ENCODE peak calls at places on chromosome 6, in five cellular contexts. R, T, D, C and F are unnamed samples.

GRCh38 chr6:156582509-156582992 is 194.6 kb upstream of the ARID1B start:
- DNase-seq in D (no peak), R (no peak), C (no peak), T (no peak), F (no peak)

GRCh38 chr6:158323561-158323958 is 11.3 kb downstream of the TULP4 start:
- DNase-seq in R (no peak), D (peak), C (no peak), T (no peak), F (no peak)

GRCh38 chr6:134117409-134117808 is 65.0 kb upstream of the SLC2A12 start:
- DNase-seq in C (peak), D (no peak), R (no peak), T (no peak), F (no peak)

GRCh38 chr6:5175195-5175594 is 85.6 kb downstream of the LYRM4 start:
- DNase-seq in R (no peak), C (no peak), D (no peak), T (no peak), F (no peak)

GRCh38 chr6:26163733-26164505 is 76.7 kb downstream of the HFE start:
- DNase-seq in C (no peak), T (no peak), R (no peak), D (no peak), F (no peak)

GRCh38 chr6:168527451-168528210 is 86.6 kb downstream of the SMOC2 start:
- DNase-seq in D (no peak), R (no peak), T (no peak), C (no peak), F (peak)

GRCh38 chr6:127298475-127298874 is 31.8 kb downstream of the RNF146 start:
- DNase-seq in D (no peak), C (no peak), T (no peak), R (no peak), F (peak)

GRCh38 chr6:85660181-85660611 is 17.5 kb upstream of the SYNCRIP start:
- DNase-seq in R (peak), C (peak), D (no peak), T (no peak), F (peak)

DNA sequence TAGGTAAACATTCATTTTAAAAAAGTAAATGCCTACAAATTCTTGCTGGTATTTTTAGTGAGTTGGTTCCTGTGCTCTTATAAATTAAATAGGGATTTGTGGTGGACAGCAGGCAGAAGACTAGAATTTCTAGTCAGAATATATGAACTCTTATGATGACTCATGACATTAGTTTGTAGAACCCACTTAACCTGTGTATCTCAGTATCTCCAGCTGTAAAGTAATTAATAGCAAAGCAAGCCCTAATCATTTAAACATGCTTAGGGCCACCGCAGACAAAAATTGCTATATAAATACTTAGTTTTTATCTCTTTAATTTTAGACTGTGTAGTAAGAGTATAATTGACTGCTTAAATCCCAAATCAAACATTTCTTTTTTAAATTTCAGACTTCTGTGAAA is 2.4 kb downstream of the FAM135A start:
- DNase-seq in D (no peak), R (no peak), C (peak), T (no peak), F (no peak)
- H3K4me3 ChIP-seq in D (no peak), R (no peak), C (no peak), T (no peak), F (no peak)

DNA sequence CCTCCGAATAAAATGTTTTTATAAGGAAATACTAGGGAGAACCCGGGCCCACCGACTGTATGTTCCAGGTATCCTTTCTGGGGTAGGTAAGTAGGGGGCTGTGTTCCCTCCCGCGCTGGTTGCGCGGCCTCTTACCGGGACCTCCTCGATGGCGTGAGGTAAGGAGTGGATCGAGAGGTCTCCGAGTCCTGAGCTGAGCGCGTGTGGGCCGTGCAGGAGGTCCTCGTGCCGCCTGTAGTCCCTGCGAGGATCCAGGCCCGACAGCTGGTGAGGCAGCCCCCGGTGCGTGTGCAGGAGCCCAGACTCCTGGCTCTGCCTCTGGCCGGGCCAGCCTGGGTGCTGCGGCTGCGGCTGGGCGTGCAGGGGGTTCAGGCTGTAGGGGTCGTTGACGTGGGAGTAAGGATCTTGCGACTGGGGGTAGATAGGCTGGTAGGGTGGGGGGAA is 5.1 kb downstream of the TFAP2A start:
- DNase-seq in C (peak), R (peak), T (no peak), D (no peak), F (no peak)
- H3K4me3 ChIP-seq in C (no peak), R (peak), T (no peak), D (no peak), F (peak)

DNA sequence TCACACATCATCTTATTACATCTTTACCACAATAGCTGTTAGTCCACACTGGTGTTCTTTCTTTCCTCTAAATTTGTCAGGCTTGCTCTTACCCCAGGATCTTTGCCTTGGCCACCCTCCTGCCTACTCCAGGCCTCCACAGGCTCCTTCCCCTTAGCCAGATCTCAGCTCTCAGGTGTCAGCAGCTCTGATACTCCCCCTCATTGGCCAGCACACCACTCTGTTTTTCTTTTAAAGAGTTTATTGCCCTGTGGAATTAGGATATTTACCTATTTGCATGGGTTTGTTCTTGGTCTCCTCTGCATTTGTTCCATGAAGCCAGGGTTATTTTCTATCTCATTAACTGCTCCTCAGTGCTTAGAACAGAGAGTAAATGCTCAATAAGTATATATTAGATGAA is 36.7 kb downstream of the GCNT2 start:
- DNase-seq in C (no peak), R (no peak), D (no peak), T (no peak), F (no peak)
- H3K4me3 ChIP-seq in C (no peak), R (no peak), D (no peak), T (no peak), F (no peak)

DNA sequence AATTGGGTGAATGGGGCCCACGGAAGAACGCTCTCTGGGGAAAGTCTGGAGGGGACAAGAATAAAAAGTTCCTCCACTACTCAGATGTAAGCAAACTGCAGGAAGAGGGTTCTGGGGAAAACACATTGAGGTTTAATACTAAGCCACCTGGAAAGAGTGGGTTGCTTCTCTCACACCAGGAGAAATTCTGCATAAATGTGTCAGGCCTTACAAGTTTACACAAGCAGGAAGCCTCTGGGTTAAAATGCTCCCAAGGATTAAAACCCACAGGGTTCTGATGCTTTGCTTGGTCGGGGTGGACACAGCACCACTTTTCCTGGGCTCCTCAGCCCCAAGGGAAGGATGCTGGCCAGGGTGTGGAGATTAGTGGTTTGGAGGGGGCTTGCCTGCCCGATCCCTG is 122.1 kb upstream of the SLC22A23 start:
- DNase-seq in D (no peak), C (no peak), R (no peak), T (no peak), F (no peak)
- H3K4me3 ChIP-seq in D (no peak), C (no peak), R (no peak), T (no peak), F (no peak)

GRCh38 chr6:79079425-79080130 is 1.5 kb upstream of the PHIP start:
- DNase-seq in D (no peak), T (no peak), C (peak), R (no peak), F (peak)
- H3K4me3 ChIP-seq in D (peak), T (peak), C (peak), R (peak), F (peak)

DNA sequence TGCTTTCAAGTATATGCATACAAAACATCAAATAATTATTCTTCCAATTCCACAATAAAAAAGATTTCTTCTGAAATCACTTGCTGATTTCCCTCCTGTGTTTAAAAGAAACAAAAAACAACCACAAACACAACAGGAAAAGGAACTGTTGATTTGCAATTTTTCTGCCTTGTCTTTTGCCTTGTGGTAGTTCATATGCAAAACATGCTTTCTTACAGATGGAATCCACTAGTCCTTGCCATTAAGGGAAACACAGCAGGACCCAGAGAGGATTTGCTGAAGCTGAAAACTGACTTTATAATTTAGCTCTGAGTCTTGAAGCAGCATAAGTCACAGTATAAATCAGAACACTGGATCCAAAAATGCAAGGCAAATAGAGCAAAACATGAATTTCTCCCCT is 328.7 kb downstream of the PHF3 start:
- DNase-seq in T (no peak), R (no peak), D (no peak), C (no peak), F (no peak)
- H3K4me3 ChIP-seq in T (no peak), R (no peak), D (no peak), C (no peak), F (no peak)

GRCh38 chr6:137492289-137492688 is 1.9 kb downstream of the OLIG3 start:
- DNase-seq in R (no peak), D (no peak), T (no peak), C (no peak), F (no peak)

GRCh38 chr6:137493218-137494038 is 766 bp downstream of the OLIG3 start:
- DNase-seq in T (no peak), C (no peak), D (peak), R (no peak), F (no peak)

GRCh38 chr6:137491478-137491877 is 2.7 kb downstream of the OLIG3 start:
- DNase-seq in T (no peak), C (no peak), D (no peak), R (no peak), F (no peak)

GRCh38 chr6:137494281-137494966 is at the start of gene OLIG3:
- DNase-seq in R (no peak), T (no peak), D (peak), C (no peak), F (no peak)

DNA sequence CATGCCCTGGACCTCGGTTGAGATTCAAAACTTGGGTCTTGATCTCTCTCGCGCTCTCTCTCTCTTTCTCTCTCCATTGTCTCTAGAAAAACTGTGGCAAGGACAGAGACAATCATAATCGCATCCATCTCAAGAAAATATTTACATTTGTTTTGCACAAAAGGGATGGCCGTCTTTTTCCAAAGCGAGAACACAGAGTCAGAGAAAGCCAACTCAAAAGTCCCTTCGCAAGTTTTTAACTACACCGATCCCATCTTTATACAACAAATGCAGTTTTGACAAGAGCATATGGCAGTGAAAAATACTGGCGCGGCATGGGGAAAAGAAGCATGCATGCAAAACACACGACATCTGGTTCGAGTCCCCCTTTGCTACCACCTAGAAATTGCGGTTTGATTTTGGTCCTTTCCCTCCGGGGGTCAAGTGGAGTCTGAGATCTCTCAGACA is 1.4 kb downstream of the OLIG3 start:
- DNase-seq in C (no peak), R (no peak), D (no peak), T (no peak), F (no peak)
- H3K4me3 ChIP-seq in C (no peak), R (no peak), D (no peak), T (peak), F (no peak)

GRCh38 chr6:116611020-116611419 is 5.3 kb upstream of the RSPH4A start:
- DNase-seq in R (no peak), C (no peak), D (no peak), T (no peak), F (no peak)
- H3K4me3 ChIP-seq in R (no peak), C (no peak), D (no peak), T (no peak), F (no peak)